ENCODE peak calls at places on chromosome X, in four cellular contexts. E is cardiac muscle cell, I is upper lobe of right lung, L is brain microvascular endothelial cell. P is an unnamed sample.

GRCh38 chrX:96776966-96777365 is 92.3 kb downstream of the DIAPH2 start:
- DNase-seq in E (peak), I (no peak), L (no peak), P (peak)

GRCh38 chrX:18390941-18391538 is 34.4 kb upstream of the CDKL5 start:
- DNase-seq in E (peak), I (peak), L (peak), P (peak)

GRCh38 chrX:117607571-117607970 is 509.0 kb downstream of the KLHL13 start:
- DNase-seq in E (no peak), I (no peak), L (no peak), P (no peak)

GRCh38 chrX:39149761-39150160 is 348.5 kb downstream of the MID1IP1 start:
- DNase-seq in E (peak), I (peak), L (peak), P (peak)

GRCh38 chrX:118974908-118975671 is 672 bp downstream of the LONRF3 start:
- DNase-seq in E (peak), I (peak), L (no peak), P (peak)

GRCh38 chrX:73851014-73852009 is 288.3 kb downstream of the CHIC1 start:
- DNase-seq in E (no peak), I (no peak), L (peak), P (no peak)

GRCh38 chrX:47164420-47164819 is 19.4 kb downstream of the RBM10 start:
- DNase-seq in E (no peak), I (no peak), L (no peak), P (no peak)

GRCh38 chrX:72105436-72105835 is 26.3 kb downstream of the RTL5 start:
- DNase-seq in E (no peak), I (no peak), L (no peak), P (no peak)

GRCh38 chrX:97399400-97399799 is 515.7 kb downstream of the RPA4 start:
- DNase-seq in E (peak), I (no peak), L (peak), P (peak)

GRCh38 chrX:22538581-22538980 is 265.9 kb downstream of the CBLL2 start:
- DNase-seq in E (no peak), I (no peak), L (no peak), P (no peak)

GRCh38 chrX:110665636-110666035 is 130.0 kb downstream of the CHRDL1 start:
- DNase-seq in E (peak), I (peak), L (peak), P (peak)

GRCh38 chrX:114581528-114582263 is 2.2 kb upstream of the HTR2C start:
- DNase-seq in E (peak), I (no peak), L (no peak), P (no peak)

GRCh38 chrX:56314334-56314733 is 82.2 kb downstream of the KLF8 start:
- DNase-seq in E (no peak), I (no peak), L (no peak), P (no peak)

GRCh38 chrX:119622356-119623232 is 16.4 kb upstream of the NKRF start:
- DNase-seq in E (peak), I (no peak), L (peak), P (peak)

GRCh38 chrX:150899191-150899757 is 806 bp upstream of the CD99L2 start:
- DNase-seq in E (peak), I (peak), L (no peak), P (peak)

GRCh38 chrX:150873616-150874015 is 24.9 kb downstream of the CD99L2 start:
- DNase-seq in E (no peak), I (no peak), L (no peak), P (peak)

GRCh38 chrX:119145241-119145653 is 17.6 kb upstream of the KIAA1210 start:
- DNase-seq in E (peak), I (no peak), L (no peak), P (peak)

GRCh38 chrX:64330284-64330683 is 65.0 kb downstream of the MTMR8 start:
- DNase-seq in E (no peak), I (no peak), L (no peak), P (no peak)

GRCh38 chrX:3066555-3066954 is 25.3 kb downstream of the ARSF start:
- DNase-seq in E (peak), I (no peak), L (no peak), P (peak)

GRCh38 chrX:149865390-149865789 is 15.6 kb upstream of the MAGEA8 start:
- DNase-seq in E (no peak), I (no peak), L (no peak), P (no peak)

GRCh38 chrX:145886469-145886868 is 68.8 kb downstream of the SLITRK2 start:
- DNase-seq in E (no peak), I (no peak), L (no peak), P (no peak)

GRCh38 chrX:13938053-13938765 is 91.5 kb downstream of the GEMIN8 start:
- DNase-seq in E (peak), I (peak), L (no peak), P (no peak)

GRCh38 chrX:137051978-137052640 is 18.3 kb upstream of the GPR101 start:
- DNase-seq in E (peak), I (peak), L (peak), P (peak)

GRCh38 chrX:149527705-149528104 is 13.1 kb upstream of the EOLA1 start:
- DNase-seq in E (peak), I (no peak), L (peak), P (peak)

GRCh38 chrX:70508296-70508911 is 63.8 kb downstream of the DLG3 start:
- DNase-seq in E (peak), I (no peak), L (peak), P (peak)

GRCh38 chrX:109658391-109658790 is 33.4 kb upstream of the KCNE5 start:
- DNase-seq in E (no peak), I (no peak), L (no peak), P (no peak)

GRCh38 chrX:49185062-49185394 is 1.1 kb downstream of the PRICKLE3 start:
- DNase-seq in E (no peak), I (no peak), L (no peak), P (no peak)

GRCh38 chrX:49187028-49187394 is 838 bp upstream of the PRICKLE3 start:
- DNase-seq in E (no peak), I (no peak), L (no peak), P (no peak)

GRCh38 chrX:49184294-49185061 is 1.7 kb downstream of the PRICKLE3 start:
- DNase-seq in E (peak), I (peak), L (peak), P (peak)

GRCh38 chrX:49187526-49187925 is 1.4 kb upstream of the PRICKLE3 start:
- DNase-seq in E (no peak), I (no peak), L (no peak), P (no peak)

DNA sequence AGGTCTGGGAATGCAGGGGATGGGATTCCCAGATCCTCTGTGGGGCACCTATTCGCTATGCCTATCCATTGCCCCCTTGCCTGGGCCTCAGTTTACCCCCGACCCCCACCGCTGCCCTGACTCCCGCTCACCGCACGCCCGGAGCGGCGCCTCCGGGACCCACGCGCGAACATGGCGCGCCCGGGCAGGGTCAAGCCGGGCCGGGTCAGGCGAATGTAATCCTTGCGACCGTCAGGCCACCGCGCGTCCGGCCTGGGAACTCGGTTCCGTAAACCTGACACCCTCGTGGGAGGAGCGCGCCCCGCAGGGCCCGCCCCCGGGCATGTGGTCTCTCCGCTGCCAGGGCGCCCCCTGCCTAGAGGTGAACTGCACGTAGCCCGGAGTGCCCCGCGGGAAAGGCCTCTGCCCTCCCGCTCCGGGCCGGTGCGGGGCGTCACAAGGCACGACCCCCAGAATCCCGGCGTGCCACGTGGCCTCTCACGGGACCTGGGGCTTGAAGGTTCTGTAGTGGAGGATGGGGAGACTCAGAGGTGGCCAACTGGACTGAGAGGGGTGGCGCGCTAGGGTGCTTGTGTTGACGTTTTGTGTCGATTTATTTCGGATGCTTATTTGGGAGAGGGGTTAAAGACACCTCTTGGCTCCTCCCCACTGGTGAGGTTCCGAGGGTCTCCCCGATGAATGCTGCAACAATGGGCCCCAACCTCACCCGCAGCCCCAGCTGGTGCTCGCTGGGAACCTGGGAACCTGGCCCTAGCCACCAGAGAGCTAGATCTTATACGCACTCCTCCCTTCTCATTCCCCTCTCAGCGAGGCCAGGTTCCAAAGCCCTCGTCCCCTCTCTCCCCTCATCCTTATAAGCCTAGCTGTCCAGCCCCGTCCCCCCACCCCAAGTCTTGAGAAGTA is at the start of gene PRICKLE3:
- DNase-seq in E (peak), I (peak), L (peak), P (peak)
- TF ChIP-seq CTCF in E (peak), I (peak), L (peak), P (peak)

GRCh38 chrX:148504412-148504950 is 4.1 kb downstream of the AFF2 start:
- DNase-seq in E (no peak), I (no peak), L (no peak), P (no peak)

GRCh38 chrX:148498067-148498466 is 2.4 kb upstream of the AFF2 start:
- DNase-seq in E (no peak), I (no peak), L (no peak), P (no peak)

GRCh38 chrX:148499638-148500427 is 584 bp upstream of the AFF2 start:
- DNase-seq in E (no peak), I (no peak), L (no peak), P (no peak)

GRCh38 chrX:148501121-148502066 is 977 bp downstream of the AFF2 start:
- DNase-seq in E (no peak), I (peak), L (no peak), P (no peak)

GRCh38 chrX:148500428-148501120 is at the start of gene AFF2:
- DNase-seq in E (peak), I (peak), L (peak), P (peak)
- H3K4me3 ChIP-seq in E (peak), I (peak), L (peak), P (peak)

GRCh38 chrX:54808109-54808604 is 612 bp downstream of the MAGED2 start:
- DNase-seq in E (peak), I (peak), L (no peak), P (no peak)

GRCh38 chrX:54811301-54811885 is 3.8 kb downstream of the MAGED2 start:
- DNase-seq in E (no peak), I (no peak), L (no peak), P (no peak)

GRCh38 chrX:54810532-54810931 is 3.0 kb downstream of the MAGED2 start:
- DNase-seq in E (no peak), I (no peak), L (no peak), P (no peak)

GRCh38 chrX:54808605-54809483 is 1.3 kb downstream of the MAGED2 start:
- DNase-seq in E (peak), I (peak), L (peak), P (peak)

DNA sequence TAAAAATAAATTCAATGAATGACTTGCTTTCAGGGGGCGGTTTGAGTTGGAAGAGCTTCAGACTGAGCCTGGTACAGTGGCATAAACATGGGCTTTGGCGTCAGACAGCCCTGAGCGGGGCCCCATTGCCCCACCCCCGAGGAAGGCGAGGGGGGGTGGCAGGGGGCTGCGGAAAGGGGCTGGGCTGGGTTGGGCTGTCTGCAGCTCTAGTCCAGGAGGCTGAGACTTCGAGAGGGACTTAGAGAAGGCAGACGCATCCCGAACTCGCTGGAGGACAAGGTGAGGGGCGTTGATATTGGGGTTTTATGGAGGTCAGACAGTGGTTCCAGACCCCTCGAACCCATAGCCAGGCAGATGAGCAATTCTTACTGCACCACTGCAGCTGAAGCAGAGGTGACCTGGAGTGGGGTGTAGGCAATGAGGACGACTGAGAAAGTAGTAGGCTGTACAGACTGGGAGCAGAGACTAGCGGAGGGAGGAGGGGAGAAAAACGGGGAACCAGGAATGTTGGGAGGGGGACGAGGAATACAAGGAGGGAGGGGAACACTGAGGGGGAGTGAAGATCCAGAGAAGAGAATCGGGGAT is at the start of gene MAGED2:
- DNase-seq in E (peak), I (peak), L (no peak), P (peak)
- TF ChIP-seq CTCF in E (no peak), I (no peak), L (no peak), P (no peak)

GRCh38 chrX:108437789-108438623 is at the start of gene COL4A6:
- DNase-seq in E (peak), I (peak), L (peak), P (no peak)
- H3K4me3 ChIP-seq in E (peak), I (peak), L (peak), P (peak)

GRCh38 chrX:30280428-30280827 is 28.8 kb downstream of the NR0B1 start:
- DNase-seq in E (no peak), I (no peak), L (no peak), P (no peak)

GRCh38 chrX:30278365-30278764 is 30.8 kb downstream of the NR0B1 start:
- DNase-seq in E (peak), I (no peak), L (peak), P (peak)

GRCh38 chrX:30270639-30271038 is 23.7 kb downstream of the MAGEB1 start:
- DNase-seq in E (no peak), I (no peak), L (no peak), P (no peak)

DNA sequence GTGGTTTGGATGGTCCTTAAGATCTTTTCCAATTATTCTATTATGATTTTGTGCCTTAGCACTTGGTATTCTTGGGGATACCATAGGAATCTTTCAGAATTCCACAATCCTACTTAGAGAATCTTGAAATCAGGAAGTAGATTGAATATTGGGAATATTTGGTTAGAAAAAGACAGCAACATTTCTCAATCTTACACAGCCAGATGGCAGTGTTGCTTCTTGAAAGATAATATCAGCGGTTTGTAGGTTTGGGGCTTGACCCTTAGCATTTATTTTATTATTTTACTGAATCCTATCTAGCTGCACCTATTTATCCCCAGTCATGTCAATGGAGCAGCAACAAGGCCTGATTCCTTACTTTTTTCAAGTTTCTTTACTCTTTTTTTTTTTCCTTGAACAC is 28.6 kb downstream of the MAGEB1 start:
- DNase-seq in E (peak), I (no peak), L (no peak), P (peak)
- TF ChIP-seq CTCF in E (peak), I (peak), L (no peak), P (peak)

P was measured in cardiac fibroblast.